ENCODE peak calls at places on chromosomes 12 and 14, in four cellular contexts. X is lung, A is brain microvascular endothelial cell, D is fibroblast of lung. O is an unnamed sample.

GRCh38 chr14:56244138-56244789 is 126.1 kb downstream of the PELI2 start:
- DNase-seq in X (no peak), A (peak; percentile 23), D (peak; percentile 91), O (peak; percentile 29)

GRCh38 chr14:98169170-98169587 is 1102.8 kb downstream of the BCL11B start:
- DNase-seq in X (no peak), A (no peak), D (no peak), O (no peak)

GRCh38 chr12:82793882-82794281 is 107.2 kb downstream of the TMTC2 start:
- DNase-seq in X (no peak), A (no peak), D (no peak), O (no peak)

GRCh38 chr14:90571149-90571548 is 174.3 kb downstream of the CALM1 start:
- DNase-seq in X (no peak), A (no peak), D (no peak), O (no peak)

GRCh38 chr14:42110167-42110566 is 503.5 kb downstream of the LRFN5 start:
- DNase-seq in X (no peak), A (peak; percentile 47), D (peak; percentile 41), O (peak; percentile 55)

GRCh38 chr12:123787466-123787865 is 25.4 kb downstream of the DNAH10 start:
- DNase-seq in X (no peak), A (no peak), D (no peak), O (no peak)

GRCh38 chr14:45089813-45090212 is 5.9 kb downstream of the PRPF39 start:
- DNase-seq in X (no peak), A (no peak), D (peak; percentile 75), O (peak; percentile 18)

GRCh38 chr14:98931911-98932310 is 340.1 kb downstream of the BCL11B start:
- DNase-seq in X (no peak), A (no peak), D (no peak), O (no peak)

GRCh38 chr12:89064780-89065179 is 287.5 kb downstream of the DUSP6 start:
- DNase-seq in X (no peak), A (peak; percentile 51), D (peak; percentile 66), O (no peak)

GRCh38 chr14:102220031-102220430 is 80.3 kb downstream of the WDR20 start:
- DNase-seq in X (no peak), A (no peak), D (no peak), O (no peak)

GRCh38 chr12:104460041-104460757 is 3.5 kb downstream of the CHST11 start:
- DNase-seq in X (no peak), A (no peak), D (no peak), O (no peak)

GRCh38 chr12:104462931-104463339 is 6.2 kb downstream of the CHST11 start:
- DNase-seq in X (no peak), A (no peak), D (no peak), O (peak; percentile 30)

GRCh38 chr12:104462325-104462724 is 5.6 kb downstream of the CHST11 start:
- DNase-seq in X (no peak), A (no peak), D (no peak), O (no peak)

GRCh38 chr12:104459556-104459909 is 2.8 kb downstream of the CHST11 start:
- DNase-seq in X (no peak), A (no peak), D (no peak), O (no peak)

DNA sequence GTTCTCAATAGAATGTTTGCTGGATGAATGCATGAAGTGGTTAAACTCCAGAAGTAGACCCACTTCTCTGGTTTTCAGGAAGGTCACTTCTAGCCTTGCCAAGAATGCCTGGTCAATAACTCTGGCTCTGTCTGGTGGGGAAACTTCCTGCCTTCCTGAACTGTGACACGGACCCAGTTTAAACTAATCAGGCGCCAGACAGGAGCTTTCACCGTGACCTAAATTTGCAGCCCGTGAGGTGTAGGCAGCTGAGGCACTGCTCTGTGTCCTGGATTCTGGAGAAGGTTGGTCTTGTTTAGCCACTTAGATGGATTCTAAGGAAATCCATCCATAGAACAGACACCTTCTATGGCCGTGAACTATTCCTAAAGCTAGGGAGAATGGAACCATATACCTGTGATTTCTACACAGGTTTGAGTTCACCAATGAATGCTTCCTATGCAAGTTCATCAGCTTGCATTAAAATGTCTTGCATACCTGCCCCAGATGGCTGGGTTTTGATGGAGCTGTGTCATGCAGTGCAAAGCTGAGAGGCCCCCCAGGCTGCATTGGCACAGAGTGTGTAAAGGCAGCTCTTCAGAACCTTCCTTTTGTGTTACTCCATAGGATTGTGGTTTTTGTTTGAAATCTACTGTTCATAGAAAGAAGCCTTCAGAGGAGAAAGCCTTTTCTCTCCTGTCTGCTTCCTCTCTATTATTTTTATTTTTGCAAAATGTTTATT is 4.4 kb downstream of the CHST11 start:
- DNase-seq in X (no peak), A (no peak), D (peak; percentile 18), O (no peak)
- H3K4me3 ChIP-seq in X (no peak overlapping the region), A (no peak overlapping the region), D (no peak overlapping the region), O (no peak overlapping the region)

GRCh38 chr12:32679910-32680217 is 763 bp downstream of the DNM1L start:
- DNase-seq in X (no peak), A (no peak), D (no peak), O (no peak)

GRCh38 chr12:32680787-32681186 is 1.7 kb downstream of the DNM1L start:
- DNase-seq in X (no peak), A (no peak), D (no peak), O (no peak)

GRCh38 chr12:32681272-32681671 is 2.2 kb downstream of the DNM1L start:
- DNase-seq in X (no peak), A (no peak), D (no peak), O (no peak)

DNA sequence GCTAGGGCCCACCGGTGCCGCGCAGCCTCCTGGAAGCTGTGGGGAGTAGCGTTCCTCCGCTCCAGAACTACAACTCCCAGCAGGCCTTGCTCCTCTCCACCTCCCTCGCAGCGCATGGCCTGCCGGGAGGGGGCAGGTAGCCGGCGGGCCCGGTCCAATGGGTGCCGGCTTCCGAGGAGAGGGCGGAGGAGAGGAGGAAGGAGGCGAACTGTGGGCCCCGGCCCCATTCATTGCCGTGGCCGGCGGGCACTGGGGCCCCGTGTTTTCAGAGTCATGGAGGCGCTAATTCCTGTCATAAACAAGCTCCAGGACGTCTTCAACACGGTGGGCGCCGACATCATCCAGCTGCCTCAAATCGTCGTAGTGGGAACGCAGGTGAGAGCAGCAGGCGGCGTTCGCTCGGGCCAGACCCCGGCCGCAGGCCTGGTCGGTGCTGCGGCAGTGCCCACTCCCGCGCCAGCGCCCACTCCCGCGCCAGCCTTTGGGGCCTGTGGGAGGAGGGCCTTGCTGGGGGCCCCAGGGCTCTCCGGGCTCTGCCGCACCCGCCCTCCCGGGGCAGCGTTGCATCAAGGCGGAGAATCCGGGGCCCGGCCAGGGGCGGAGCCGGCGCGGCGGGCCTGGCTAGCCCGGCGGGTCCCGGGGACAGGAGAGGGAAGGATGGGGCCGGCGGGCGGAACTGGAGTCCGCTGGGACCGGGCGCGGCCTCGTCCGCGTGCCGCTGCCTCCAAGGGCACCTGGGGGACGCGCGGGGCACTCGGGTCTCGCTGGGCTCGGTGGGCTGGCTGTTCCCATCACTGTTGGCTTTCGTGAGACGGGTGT is at the start of gene DNM1L:
- DNase-seq in X (peak; percentile 95), A (peak; percentile 92), D (peak; percentile 97), O (peak; percentile 97)
- TF ChIP-seq CTCF in X (peak; percentile 3), A (peak; percentile 12), D (no peak), O (peak; percentile 13)

DNA sequence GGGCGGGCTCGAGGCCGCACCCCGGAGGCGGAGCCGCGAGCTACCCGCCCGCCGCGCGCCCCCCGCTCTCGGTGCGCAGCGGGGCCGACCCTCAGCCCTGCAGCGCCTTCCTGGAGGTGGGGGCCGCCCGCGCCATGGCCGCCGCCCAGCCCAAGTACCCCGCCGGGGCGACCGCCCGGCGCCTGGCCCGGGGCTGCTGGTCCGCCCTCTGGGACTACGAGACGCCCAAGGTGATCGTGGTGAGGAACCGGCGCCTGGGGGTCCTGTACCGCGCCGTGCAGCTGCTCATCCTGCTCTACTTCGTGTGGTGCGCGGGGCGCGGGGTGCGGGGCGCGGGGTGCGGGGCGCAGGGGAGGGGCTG is at the start of gene P2RX2:
- DNase-seq in X (no peak), A (no peak), D (no peak), O (no peak)
- H3K4me3 ChIP-seq in X (no peak within 1 kb of the TSS), A (no peak within 1 kb of the TSS), D (no peak within 1 kb of the TSS), O (no peak within 1 kb of the TSS)

GRCh38 chr12:121532503-121533390 is 48.1 kb downstream of the KDM2B start:
- DNase-seq in X (no peak), A (no peak), D (peak; percentile 26), O (peak; percentile 86)

GRCh38 chr12:121529184-121529583 is 51.6 kb downstream of the KDM2B start:
- DNase-seq in X (no peak), A (no peak), D (no peak), O (no peak)

GRCh38 chr12:121531356-121531750 is 49.5 kb downstream of the KDM2B start:
- DNase-seq in X (no peak), A (no peak), D (no peak), O (no peak)

GRCh38 chr12:121533391-121534090 is 47.3 kb downstream of the KDM2B start:
- DNase-seq in X (peak; percentile 56), A (no peak), D (no peak), O (no peak)

DNA sequence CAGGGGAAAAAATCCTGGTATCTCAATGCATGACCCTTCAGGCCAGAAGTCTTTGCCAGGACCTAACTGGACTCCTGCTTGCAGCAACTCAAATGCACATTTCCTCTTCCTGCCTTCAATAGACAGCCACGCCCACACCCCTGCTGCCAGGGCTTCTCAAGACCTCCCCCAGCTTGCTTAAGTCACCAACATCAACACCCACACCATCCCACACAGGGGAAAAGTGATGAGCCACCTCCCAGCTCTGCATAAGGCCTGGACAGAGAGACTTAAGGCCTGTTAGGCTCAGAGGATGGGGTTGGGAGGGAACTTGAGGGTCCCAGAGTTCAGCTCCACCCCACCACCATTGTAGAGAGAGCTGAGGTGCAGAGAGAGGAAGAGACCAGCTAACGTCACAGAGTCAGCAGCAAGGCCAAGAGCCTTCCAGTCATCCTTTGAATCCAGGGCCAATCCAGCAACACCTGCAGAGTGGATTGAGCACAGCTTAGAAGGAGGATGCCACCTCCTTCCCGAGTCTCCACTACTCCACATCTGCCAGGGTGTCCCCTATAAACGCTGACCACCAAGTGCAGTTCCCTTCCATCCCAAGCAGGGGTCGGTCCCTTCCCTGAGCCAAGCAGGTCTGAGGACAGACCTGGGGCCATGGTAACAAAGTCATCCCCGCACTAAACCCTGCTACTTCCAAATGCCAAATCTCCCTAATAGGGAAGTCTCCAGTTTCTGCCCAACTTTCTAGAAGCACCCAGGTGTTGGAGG is 50.0 kb downstream of the KDM2B start:
- DNase-seq in X (peak; percentile 72), A (peak; percentile 69), D (peak; percentile 78), O (peak; percentile 84)
- TF ChIP-seq CTCF in X (no peak), A (no peak), D (no peak), O (no peak)

DNA sequence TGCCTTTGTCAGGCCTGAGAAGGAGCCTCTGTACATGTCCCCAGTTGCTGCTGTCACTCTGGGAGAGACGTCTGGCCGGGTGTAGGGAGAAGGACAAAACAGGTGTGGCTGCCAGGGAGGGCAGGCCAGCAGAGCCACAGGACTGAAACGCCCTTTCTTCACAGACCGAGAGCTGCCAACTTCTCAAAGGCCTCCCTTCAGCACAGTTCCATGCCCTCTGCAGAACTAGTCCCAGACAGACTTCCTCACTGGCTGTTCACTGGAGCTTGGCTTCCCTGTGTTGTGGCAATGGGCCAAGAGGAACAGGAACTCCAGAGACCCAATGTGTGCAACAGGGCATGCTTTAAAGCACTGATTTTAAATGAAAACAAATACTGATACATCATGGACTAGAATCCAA is 50.7 kb upstream of the PNMA1 start:
- DNase-seq in X (peak; percentile 79), A (no peak), D (no peak), O (no peak)
- H3K4me3 ChIP-seq in X (no peak overlapping the region), A (no peak overlapping the region), D (no peak overlapping the region), O (no peak overlapping the region)

GRCh38 chr12:107992016-107992415 is 137.1 kb upstream of the WSCD2 start:
- DNase-seq in X (no peak), A (no peak), D (no peak), O (no peak)

GRCh38 chr12:107990325-107990724 is 138.8 kb upstream of the WSCD2 start:
- DNase-seq in X (no peak), A (peak; percentile 1), D (no peak), O (peak; percentile 3)

GRCh38 chr12:107998863-107999262 is 130.2 kb upstream of the WSCD2 start:
- DNase-seq in X (no peak), A (no peak), D (no peak), O (no peak)

GRCh38 chr12:107992870-107993451 is 136.1 kb upstream of the WSCD2 start:
- DNase-seq in X (no peak), A (peak; percentile 40), D (peak; percentile 15), O (peak; percentile 22)
- TF ChIP-seq CTCF in X (no peak), A (peak; percentile 52), D (no peak), O (peak; percentile 51)